ENCODE peak calls at places on chromosomes 2 and 18, in seven cellular contexts. Q, U, S, O, R, V and B are unnamed samples.

GRCh38 chr2:24824966-24825882 is 32.0 kb downstream of the CENPO start:
- DNase-seq in U (no peak), R (no peak), S (peak; percentile 54), V (no peak), O (peak; percentile 24), Q (peak; percentile 13), B (no peak)

GRCh38 chr18:31398191-31398590 is 21.6 kb downstream of the DSG4 start:
- DNase-seq in O (no peak), S (no peak), V (no peak), R (no peak), U (no peak), Q (no peak), B (no peak)

GRCh38 chr2:238143239-238143951 is 4.9 kb downstream of the KLHL30 start:
- DNase-seq in V (no peak), O (no peak), U (peak; percentile 70), R (no peak), Q (no peak), S (no peak), B (no peak)

GRCh38 chr18:5515007-5515744 is 28.6 kb downstream of the EPB41L3 start:
- DNase-seq in O (no peak), S (no peak), Q (no peak), R (no peak), U (no peak), V (no peak), B (no peak)

GRCh38 chr2:234632527-234633391 is 135.9 kb upstream of the ARL4C start:
- DNase-seq in Q (no peak), O (no peak), S (no peak), V (no peak), R (peak; percentile 49), U (no peak), B (peak; percentile 88)

GRCh38 chr2:65063426-65063825 is 7.2 kb downstream of the CEP68 start:
- DNase-seq in O (no peak), S (no peak), U (no peak), R (no peak), Q (no peak), V (no peak), B (no peak)

GRCh38 chr2:105325389-105325963 is 4.1 kb downstream of the TGFBRAP1 start:
- DNase-seq in S (no peak), O (no peak), V (no peak), U (no peak), R (no peak), Q (no peak), B (peak; percentile 73)

GRCh38 chr2:18926633-18927524 is 337.5 kb upstream of the NT5C1B start:
- DNase-seq in R (no peak), Q (no peak), S (no peak), V (no peak), U (no peak), O (no peak), B (no peak)

GRCh38 chr2:102387763-102388546 is 32.4 kb downstream of the IL18R1 start:
- DNase-seq in Q (no peak), V (no peak), O (no peak), R (no peak), U (no peak), S (no peak), B (no peak)

GRCh38 chr2:157336137-157336721 is 10.6 kb upstream of the ERMN start:
- DNase-seq in Q (peak; percentile 29), O (peak; percentile 55), U (no peak), S (no peak), R (peak; percentile 34), V (peak; percentile 31), B (no peak)

GRCh38 chr18:11726556-11726955 is 37.5 kb downstream of the GNAL start:
- DNase-seq in S (no peak), U (no peak), Q (no peak), R (no peak), O (no peak), V (no peak), B (no peak)

GRCh38 chr18:63315879-63316278 is 3.7 kb downstream of the BCL2 start:
- DNase-seq in U (no peak), Q (no peak), S (no peak), V (no peak), R (no peak), O (no peak), B (no peak)

GRCh38 chr2:215870088-215870490 is 143.3 kb downstream of the MREG start:
- DNase-seq in O (no peak), S (no peak), Q (no peak), V (no peak), R (no peak), U (no peak), B (peak; percentile 53)

GRCh38 chr18:13112982-13113381 is 105.6 kb upstream of the LDLRAD4 start:
- DNase-seq in V (peak; percentile 68), U (no peak), R (no peak), O (peak; percentile 55), S (peak; percentile 81), Q (peak; percentile 84), B (no peak)

GRCh38 chr2:179184610-179185009 is 80.0 kb downstream of the SESTD1 start:
- DNase-seq in O (no peak), S (no peak), R (no peak), Q (no peak), U (no peak), V (no peak), B (no peak)

GRCh38 chr2:164954186-164954585 is 1.1 kb downstream of the SLC38A11 start:
- DNase-seq in R (no peak), O (no peak), V (no peak), U (no peak), Q (no peak), S (no peak), B (no peak)

GRCh38 chr2:164952057-164952702 is 3.1 kb downstream of the SLC38A11 start:
- DNase-seq in S (no peak), Q (no peak), O (no peak), R (no peak), V (no peak), U (no peak), B (no peak)

GRCh38 chr2:164960159-164960558 is 4.8 kb upstream of the SLC38A11 start:
- DNase-seq in U (no peak), S (no peak), O (no peak), R (no peak), Q (no peak), V (no peak), B (no peak)

GRCh38 chr2:164953279-164953678 is 2.0 kb downstream of the SLC38A11 start:
- DNase-seq in R (no peak), O (no peak), Q (no peak), U (no peak), V (no peak), S (no peak), B (no peak)

GRCh38 chr2:164954954-164955701 is at the start of gene SLC38A11:
- DNase-seq in U (peak; percentile 77), V (peak; percentile 3), O (peak; percentile 42), S (peak; percentile 68), R (peak; percentile 51), Q (peak; percentile 53), B (no peak)
- TF ChIP-seq CTCF in U (no peak), V (no peak), O (no peak), S (no peak), R (peak; percentile 8), Q (peak; percentile 9), B (peak; percentile 54)

DNA sequence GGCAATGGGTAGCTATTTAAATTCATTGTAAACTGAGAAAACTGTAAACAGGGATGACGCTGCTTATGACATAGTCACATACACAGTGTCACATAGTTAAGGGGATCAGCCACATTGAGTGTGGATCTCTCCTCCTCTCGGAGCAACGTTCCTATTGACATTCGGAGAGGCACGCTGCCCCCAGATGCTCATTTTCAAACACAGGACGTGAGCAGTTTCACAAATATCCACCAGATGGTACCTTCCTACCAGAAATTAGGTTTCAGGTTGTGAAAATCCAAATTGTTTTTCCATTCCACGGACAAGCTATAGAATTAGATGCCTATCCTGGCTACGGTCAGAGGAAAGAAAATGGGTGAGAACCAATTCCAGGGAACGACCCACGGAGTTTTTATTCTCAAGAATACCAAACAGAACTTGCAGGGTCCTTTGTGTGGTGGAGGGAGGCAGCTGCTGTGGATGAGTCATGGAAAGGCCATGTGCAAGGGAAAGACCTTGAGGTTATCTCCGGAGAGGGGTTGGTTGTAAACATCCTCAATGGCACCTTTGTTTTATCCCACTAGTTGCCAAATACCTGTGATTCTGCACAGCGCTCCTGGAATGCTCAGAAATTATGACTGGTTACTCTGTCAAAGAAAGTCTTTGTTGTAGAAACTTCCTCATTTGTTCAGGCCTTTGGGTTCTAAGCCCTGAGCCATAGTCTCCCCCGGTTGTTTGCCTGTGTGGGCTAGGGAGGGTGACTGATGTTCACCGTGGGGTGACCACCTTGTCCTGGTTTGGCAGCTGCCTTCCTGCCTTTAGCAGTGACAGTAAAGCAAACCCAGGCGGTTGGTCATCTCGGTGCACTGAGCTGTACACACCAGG is 88.0 kb downstream of the ACTR3 start:
- DNase-seq in V (no peak), R (no peak), U (no peak), Q (peak; percentile 11), S (no peak), O (no peak), B (no peak)
- TF ChIP-seq CTCF in V (no peak), R (no peak), U (peak; percentile 18), Q (peak; percentile 30), S (no peak), O (no peak), B (no peak)

DNA sequence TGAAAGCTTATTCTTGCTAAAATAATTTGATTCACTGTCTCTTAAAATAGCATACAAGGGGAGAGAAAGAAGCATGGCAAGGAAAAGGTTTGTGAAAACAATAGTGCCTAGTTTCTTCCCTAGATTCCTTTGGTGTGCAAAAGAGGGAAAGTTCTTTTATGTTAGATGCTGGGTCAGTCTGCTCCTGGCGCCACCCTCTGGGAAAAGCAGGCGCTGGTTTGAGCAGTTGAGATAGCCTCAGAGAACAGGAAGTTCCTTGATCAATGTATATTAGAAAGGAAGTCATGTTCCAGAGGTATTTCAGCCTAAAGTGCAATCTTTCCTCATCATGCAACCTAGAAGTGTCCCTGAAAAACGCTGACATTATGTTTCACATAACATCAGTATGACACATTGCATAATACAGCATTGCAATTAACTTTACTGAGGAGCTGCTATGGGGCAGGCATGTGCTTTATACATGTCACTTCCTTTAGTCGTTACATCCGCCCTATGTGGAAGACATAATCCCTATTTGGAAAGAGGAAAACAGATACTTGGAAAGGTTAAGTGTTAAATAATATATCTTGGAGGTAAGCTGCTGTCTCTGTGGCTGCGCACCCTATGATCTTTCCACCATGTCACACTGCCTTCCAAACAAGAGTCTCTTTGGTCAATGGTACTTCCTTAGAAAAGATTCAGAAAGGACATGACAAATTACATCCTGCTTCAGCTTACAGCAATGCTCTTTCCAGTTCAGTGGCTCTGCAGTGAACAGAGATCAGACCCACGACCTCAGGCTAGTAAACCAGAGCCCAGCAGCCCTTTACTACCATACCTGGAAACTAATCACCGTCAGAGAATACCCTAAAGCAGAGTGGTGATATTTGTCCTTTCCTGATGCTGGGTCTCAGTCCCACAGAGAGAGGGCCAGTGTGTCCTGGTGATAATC is 369.7 kb downstream of the RAD51AP2 start:
- DNase-seq in V (peak; percentile 36), Q (no peak), S (no peak), U (no peak), O (peak; percentile 35), R (peak; percentile 6), B (no peak)
- TF ChIP-seq CTCF in V (peak; percentile 39), Q (peak; percentile 23), S (no peak), U (peak; percentile 5), O (peak; percentile 5), R (peak; percentile 33), B (no peak)

DNA sequence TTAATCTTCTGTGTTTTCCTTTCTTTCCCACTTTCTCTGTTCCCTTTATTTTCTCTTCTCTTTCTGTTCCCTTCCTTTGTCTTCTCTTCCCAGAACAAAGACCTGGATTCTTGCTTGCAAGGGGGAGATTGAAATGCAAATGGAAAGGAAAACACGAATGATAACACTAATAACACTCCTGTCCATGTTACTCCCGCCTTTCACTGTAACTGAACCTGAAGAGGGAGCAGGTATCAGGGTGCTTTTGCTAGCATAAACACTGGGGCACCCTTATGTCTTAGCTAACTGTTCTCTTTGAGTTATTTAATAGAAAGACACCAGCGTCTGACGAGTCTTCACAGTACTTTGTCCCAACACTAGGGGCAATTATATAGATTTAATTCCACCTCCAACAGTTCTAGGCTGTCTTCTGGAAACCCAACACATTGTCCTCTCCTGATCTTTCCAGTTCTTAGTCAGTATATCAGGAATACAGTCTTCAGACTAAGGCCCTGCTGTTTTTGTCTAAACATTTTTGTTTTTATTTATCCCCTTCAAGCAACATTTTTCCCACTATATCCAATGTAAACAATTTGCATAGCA is 99.2 kb downstream of the PTPRM start:
- DNase-seq in O (no peak), U (no peak), V (no peak), S (no peak), Q (no peak), R (no peak), B (no peak)
- TF ChIP-seq CTCF in O (no peak), U (no peak), V (no peak), S (no peak), Q (no peak), R (no peak), B (no peak)